ENCODE peak calls at places on chromosomes 11 and 22, in nine cellular contexts. E, L, P, W, Y, A, H, C and U are unnamed samples.

GRCh38 chr22:48209473-48210271 is 1447.2 kb downstream of the TBC1D22A start:
- DNase-seq in C (no peak), P (no peak), L (no peak), H (no peak), A (no peak), E (no peak), W (no peak), Y (no peak), U (no peak)

GRCh38 chr22:41524809-41525449 is 19.3 kb downstream of the POLR3H start:
- DNase-seq in Y (no peak), W (no peak), E (no peak), C (no peak), P (peak; percentile 59), H (no peak), A (no peak), L (no peak), U (peak; percentile 33)

GRCh38 chr11:59463176-59463575 is 6.4 kb downstream of the OR4D6 start:
- DNase-seq in W (no peak), C (peak; percentile 33), A (no peak), P (peak; percentile 53), H (no peak), Y (no peak), L (peak; percentile 58), E (no peak), U (peak; percentile 22)

GRCh38 chr11:77171254-77171653 is 43.2 kb downstream of the MYO7A start:
- DNase-seq in E (no peak), L (no peak), A (no peak), C (no peak), W (no peak), Y (no peak), P (no peak), H (no peak), U (no peak)

GRCh38 chr22:36280379-36280778 is 27.4 kb downstream of the APOL1 start:
- DNase-seq in W (no peak), L (no peak), C (no peak), P (no peak), A (no peak), H (no peak), Y (no peak), E (no peak), U (no peak)

GRCh38 chr11:60895687-60896086 is 10.7 kb downstream of the PRPF19 start:
- DNase-seq in C (no peak), A (no peak), H (no peak), P (no peak), E (no peak), L (no peak), Y (no peak), W (no peak), U (no peak)

GRCh38 chr11:96001037-96001436 is 77.1 kb upstream of the MTMR2 start:
- DNase-seq in P (peak; percentile 96), C (peak; percentile 94), A (peak; percentile 82), W (peak; percentile 70), H (no peak), E (peak; percentile 95), Y (peak; percentile 94), L (peak; percentile 96), U (peak; percentile 96)

GRCh38 chr11:68488623-68489022 is 28.1 kb downstream of the PPP6R3 start:
- DNase-seq in L (no peak), W (no peak), E (no peak), A (no peak), H (no peak), P (no peak), C (no peak), Y (no peak), U (no peak)

GRCh38 chr11:75445315-75445953 is 12.4 kb upstream of the KLHL35 start:
- DNase-seq in C (peak; percentile 57), P (peak; percentile 43), H (peak; percentile 78), L (peak; percentile 81), A (peak; percentile 51), Y (peak; percentile 78), E (no peak), W (no peak), U (peak; percentile 63)

GRCh38 chr11:98003606-98004371 is 1017.0 kb upstream of the CNTN5 start:
- DNase-seq in L (no peak), E (no peak), Y (no peak), P (no peak), W (no peak), H (no peak), A (no peak), C (no peak), U (no peak)

GRCh38 chr11:82927264-82927880 is 25.8 kb downstream of the DDIAS start:
- DNase-seq in C (peak; percentile 73), L (no peak), A (no peak), W (peak; percentile 18), E (no peak), H (peak; percentile 78), P (peak; percentile 68), Y (no peak), U (peak; percentile 75)

GRCh38 chr11:79081441-79082124 is 359.2 kb downstream of the TENM4 start:
- DNase-seq in W (no peak), L (no peak), E (no peak), Y (no peak), H (no peak), P (peak; percentile 46), A (no peak), C (peak; percentile 36), U (peak; percentile 22)

GRCh38 chr22:43060213-43060612 is 29.0 kb downstream of the TTLL1 start:
- DNase-seq in L (peak; percentile 31), C (peak; percentile 26), P (peak; percentile 23), H (peak; percentile 36), W (no peak), Y (no peak), E (no peak), A (no peak), U (peak; percentile 14)

GRCh38 chr11:22659783-22660182 is 6.6 kb upstream of the GAS2 start:
- DNase-seq in W (no peak), L (no peak), A (no peak), E (no peak), Y (no peak), H (no peak), C (no peak), P (no peak), U (no peak)

DNA sequence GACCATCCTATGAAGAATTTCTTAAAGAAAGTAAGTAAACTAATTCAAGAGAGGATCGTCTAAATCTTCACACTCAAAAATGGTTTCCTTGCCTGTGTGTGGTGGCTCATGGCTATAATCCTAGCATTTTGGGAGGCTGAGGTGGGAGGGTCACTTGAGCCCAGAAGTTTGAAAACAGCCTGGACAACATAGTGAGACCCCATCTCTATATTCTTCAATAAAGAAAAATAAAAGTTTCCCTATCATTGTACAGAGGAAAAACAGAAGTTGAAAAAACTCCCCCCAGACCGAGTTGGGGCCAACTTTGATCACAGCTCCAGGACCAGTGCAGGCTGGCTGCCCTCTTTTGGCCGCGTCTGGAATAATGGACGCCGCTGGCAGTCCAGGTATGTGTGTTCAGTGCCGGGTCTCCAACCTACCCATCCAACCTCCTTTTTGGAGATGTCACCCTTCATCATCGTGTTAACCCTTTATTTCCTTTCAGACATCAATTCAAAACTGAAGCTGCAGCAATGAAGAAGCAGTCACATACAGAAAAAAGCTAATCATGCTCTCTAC is 3.0 kb downstream of the RPS25 start:
- DNase-seq in E (no peak), C (no peak), H (peak; percentile 29), L (no peak), Y (no peak), W (no peak), A (no peak), P (no peak), U (no peak)
- TF ChIP-seq CTCF in E (no peak), C (no peak), H (peak; percentile 19), L (no peak), Y (no peak), W (no peak), A (no peak), P (peak; percentile 9), U (peak; percentile 15)

GRCh38 chr22:49986325-49986724 is 25.8 kb downstream of the PIM3 start:
- DNase-seq in H (no peak), L (no peak), W (no peak), P (no peak), A (no peak), C (no peak), Y (no peak), E (no peak), U (no peak)

GRCh38 chr22:49979587-49980264 is 19.2 kb downstream of the PIM3 start:
- DNase-seq in H (peak; percentile 29), E (no peak), L (no peak), P (peak; percentile 61), A (no peak), Y (no peak), C (peak; percentile 65), W (no peak), U (peak; percentile 64)

GRCh38 chr22:49977578-49977977 is 17.0 kb downstream of the PIM3 start:
- DNase-seq in W (no peak), P (no peak), H (no peak), Y (no peak), E (no peak), C (no peak), L (no peak), A (peak; percentile 11), U (no peak)

GRCh38 chr22:49983148-49984042 is 22.8 kb downstream of the PIM3 start:
- DNase-seq in A (no peak), P (no peak), W (no peak), Y (no peak), E (no peak), H (peak; percentile 39), L (peak; percentile 30), C (no peak), U (no peak)
- TF ChIP-seq CTCF in A (no peak), P (peak; percentile 21), W (peak; percentile 9), Y (no peak), E (no peak), H (peak; percentile 40), L (no peak), C (peak; percentile 22), U (peak; percentile 13)

GRCh38 chr22:49784630-49784971 is 43.1 kb downstream of the BRD1 start:
- DNase-seq in C (no peak), Y (no peak), P (no peak), E (no peak), L (no peak), A (no peak), W (no peak), H (no peak), U (no peak)
- TF ChIP-seq CTCF in C (no peak), Y (no peak), P (no peak), E (no peak), L (no peak), A (no peak), W (no peak), H (no peak), U (no peak)

GRCh38 chr11:6738590-6738989 is 33.2 kb downstream of the OR2AG2 start:
- DNase-seq in A (no peak), L (no peak), C (no peak), H (no peak), P (no peak), W (no peak), E (no peak), Y (no peak), U (no peak)

GRCh38 chr11:6736495-6737121 is 35.2 kb downstream of the OR2AG2 start:
- DNase-seq in P (peak; percentile 39), E (no peak), H (no peak), A (no peak), L (no peak), W (no peak), C (no peak), Y (no peak), U (peak; percentile 9)

GRCh38 chr11:6735306-6735705 is 36.5 kb downstream of the OR2AG2 start:
- DNase-seq in A (no peak), Y (no peak), W (no peak), P (peak; percentile 17), H (no peak), L (no peak), C (no peak), E (no peak), U (peak; percentile 17)

GRCh38 chr11:6734616-6735015 is 37.2 kb downstream of the OR2AG2 start:
- DNase-seq in Y (no peak), C (no peak), L (no peak), P (no peak), E (no peak), W (no peak), H (no peak), A (no peak), U (no peak)

GRCh38 chr11:6737872-6738466 is 33.8 kb downstream of the OR2AG2 start:
- DNase-seq in W (peak; percentile 3), P (peak; percentile 43), H (peak; percentile 72), C (peak; percentile 57), A (no peak), Y (no peak), L (no peak), E (no peak), U (peak; percentile 58)
- TF ChIP-seq CTCF in W (peak; percentile 66), P (peak; percentile 66), H (peak; percentile 69), C (peak; percentile 73), A (no peak), Y (peak; percentile 46), L (no peak), E (peak; percentile 18), U (peak; percentile 63)